ENCODE peak calls at places on chromosome 19, in four cellular contexts. C, N, O and S are unnamed samples.

GRCh38 chr19:11624064-11624463 is 26.8 kb downstream of the ZNF627 start:
- DNase-seq in C (no peak), O (no peak), N (no peak), S (no peak)

GRCh38 chr19:2867025-2867991 is at the start of gene ZNF556:
- DNase-seq in C (peak), O (no peak), N (no peak), S (peak)

GRCh38 chr19:58439576-58440554 is at the start of gene ZNF132:
- DNase-seq in N (peak), O (peak), C (no peak), S (no peak)

GRCh38 chr19:33201886-33202545 is 7.9 kb downstream of the LRP3 start:
- DNase-seq in C (no peak), O (no peak), N (no peak), S (no peak)

GRCh38 chr19:19704836-19705235 is 28.1 kb downstream of the ZNF14 start:
- DNase-seq in O (no peak), N (no peak), C (no peak), S (no peak)

GRCh38 chr19:13864513-13865242 is 12.3 kb upstream of the NANOS3 start:
- DNase-seq in N (no peak), C (no peak), O (no peak), S (no peak)

GRCh38 chr19:5024282-5024681 is 55.4 kb downstream of the KDM4B start:
- DNase-seq in N (no peak), C (no peak), O (no peak), S (no peak)

GRCh38 chr19:30653646-30654386 is 281.6 kb downstream of the ZNF536 start:
- DNase-seq in C (no peak), N (no peak), O (no peak), S (no peak)

GRCh38 chr19:38033658-38034150 is 126.7 kb downstream of the SIPA1L3 start:
- DNase-seq in C (peak), O (no peak), N (peak), S (peak)

GRCh38 chr19:5335101-5335500 is 5.5 kb downstream of the PTPRS start:
- DNase-seq in N (no peak), O (no peak), C (no peak), S (no peak)

GRCh38 chr19:44770550-44771257 is 7.0 kb upstream of the CBLC start:
- DNase-seq in N (peak), O (peak), C (peak), S (peak)

GRCh38 chr19:12278713-12279112 is 16.0 kb downstream of the ZNF44 start:
- DNase-seq in O (no peak), N (no peak), C (no peak), S (no peak)

GRCh38 chr19:10421240-10421948 is 1.1 kb downstream of the PDE4A start:
- DNase-seq in O (no peak), C (no peak), N (no peak), S (peak)

GRCh38 chr19:58150328-58150921 is at the start of gene ZNF329:
- DNase-seq in N (peak), C (peak), O (peak), S (peak)

GRCh38 chr19:47239610-47240296 is 8.8 kb upstream of the BBC3 start:
- DNase-seq in O (no peak), N (peak), C (peak), S (no peak)
- H3K4me2 ChIP-seq in O (peak), N (peak), C (peak), S (peak)

GRCh38 chr19:1070576-1070930 is 3.6 kb downstream of the ARHGAP45 start:
- DNase-seq in N (peak), O (no peak), C (no peak), S (no peak)

GRCh38 chr19:1067341-1068103 is 555 bp downstream of the ARHGAP45 start:
- DNase-seq in N (no peak), C (no peak), O (no peak), S (no peak)

GRCh38 chr19:1070931-1071791 is 4.2 kb downstream of the ARHGAP45 start:
- DNase-seq in N (peak), C (no peak), O (no peak), S (no peak)

GRCh38 chr19:1068111-1069001 is 1.4 kb downstream of the ARHGAP45 start:
- DNase-seq in C (peak), N (no peak), O (no peak), S (peak)

GRCh38 chr19:1069009-1069779 is 2.2 kb downstream of the ARHGAP45 start:
- DNase-seq in O (no peak), C (peak), N (no peak), S (peak)
- H3K4me2 ChIP-seq in O (no peak), C (peak), N (no peak), S (peak)

GRCh38 chr19:18496167-18496979 is 25.5 kb downstream of the ELL start:
- DNase-seq in O (no peak), N (no peak), C (peak), S (no peak)
- H3K4me2 ChIP-seq in O (no peak), N (no peak), C (no peak), S (no peak)

GRCh38 chr19:36151144-36152051 is 849 bp downstream of the COX7A1 start:
- DNase-seq in N (peak), O (no peak), C (no peak), S (no peak)
- H3K4me2 ChIP-seq in N (no peak), O (no peak), C (no peak), S (no peak)

GRCh38 chr19:55622242-55622969 is 2.0 kb downstream of the ZNF784 start:
- DNase-seq in C (no peak), O (no peak), N (no peak), S (no peak)

GRCh38 chr19:55623130-55623868 is 1.1 kb downstream of the ZNF784 start:
- DNase-seq in N (no peak), C (no peak), O (no peak), S (no peak)

GRCh38 chr19:55625004-55625326 is 599 bp upstream of the ZNF784 start:
- DNase-seq in C (no peak), N (no peak), O (no peak), S (no peak)

GRCh38 chr19:55624109-55625003 is at the start of gene ZNF784:
- DNase-seq in N (peak), O (peak), C (peak), S (peak)

GRCh38 chr19:55626350-55626749 is 2.0 kb upstream of the ZNF784 start:
- DNase-seq in N (no peak), C (no peak), O (no peak), S (no peak)
- H3K4me2 ChIP-seq in N (no peak), C (no peak), O (no peak), S (no peak)

DNA sequence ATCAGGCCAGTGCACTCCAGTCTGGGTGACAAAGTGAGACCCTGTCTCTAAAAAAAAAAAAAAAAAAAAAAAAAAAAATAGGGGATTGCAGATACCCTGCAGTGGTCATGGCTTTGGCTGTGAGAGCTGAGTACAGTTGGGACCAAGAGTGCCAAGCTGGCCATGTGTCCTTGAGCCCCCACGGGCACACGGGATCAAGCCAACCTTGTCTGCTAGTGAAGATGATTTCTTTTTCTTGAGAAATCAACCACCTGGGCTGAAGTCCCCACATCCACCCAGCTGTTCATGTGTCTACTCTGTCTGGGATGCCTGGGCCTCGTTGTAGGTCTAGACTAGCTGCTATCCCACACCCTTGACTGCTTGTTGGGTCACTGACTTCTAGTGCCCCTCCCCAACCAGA is 34.0 kb downstream of the CERS4 start:
- DNase-seq in N (no peak), O (no peak), C (no peak), S (no peak)
- H3K4me2 ChIP-seq in N (no peak), O (no peak), C (no peak), S (no peak)